ENCODE peak calls at places on chromosomes 16 and 17, in five cellular contexts. H, U, S, Q and D are unnamed samples.

GRCh38 chr17:32625971-32626370 is 139.2 kb downstream of the CDK5R1 start:
- DNase-seq in H (no peak), U (peak; percentile 36), S (no peak), Q (no peak), D (no peak)

GRCh38 chr17:31241116-31241515 is 55.9 kb downstream of the OMG start:
- DNase-seq in H (no peak), U (no peak), S (no peak), Q (no peak), D (no peak)

GRCh38 chr17:3557768-3558583 is at the start of gene TRPV3:
- DNase-seq in H (peak; percentile 39), U (no peak), S (no peak), Q (no peak), D (no peak)

GRCh38 chr16:89466920-89467319 is 23.4 kb downstream of the ANKRD11 start:
- DNase-seq in H (no peak), U (no peak), S (no peak), Q (no peak), D (no peak)

GRCh38 chr17:41689497-41690299 is 1.0 kb downstream of the EIF1 start:
- DNase-seq in H (no peak), U (peak; percentile 31), S (peak; percentile 74), Q (peak; percentile 77), D (peak; percentile 72)

GRCh38 chr17:61009619-61010018 is 332.0 kb downstream of the BCAS3 start:
- DNase-seq in H (no peak), U (peak; percentile 7), S (no peak), Q (peak; percentile 16), D (no peak)

GRCh38 chr17:56949595-56949994 is 11.3 kb downstream of the COIL start:
- DNase-seq in H (no peak), U (no peak), S (no peak), Q (no peak), D (no peak)

GRCh38 chr16:70759666-70760065 is 41.3 kb downstream of the VAC14 start:
- DNase-seq in H (no peak), U (no peak), S (no peak), Q (no peak), D (no peak)

GRCh38 chr16:23901178-23902131 is 65.7 kb downstream of the PRKCB start:
- DNase-seq in H (no peak), U (no peak), S (peak; percentile 43), Q (no peak), D (peak; percentile 33)

GRCh38 chr17:80125656-80126448 is 21.1 kb downstream of the EIF4A3 start:
- DNase-seq in H (no peak), U (no peak), S (no peak), Q (no peak), D (no peak)

GRCh38 chr16:74990832-74991231 is 5.9 kb upstream of the WDR59 start:
- DNase-seq in H (no peak), U (no peak), S (no peak), Q (no peak), D (no peak)

GRCh38 chr17:67746704-67747571 is 29.2 kb downstream of the NOL11 start:
- DNase-seq in H (no peak), U (no peak), S (peak; percentile 22), Q (no peak), D (no peak)

GRCh38 chr17:1577186-1577585 is 14.6 kb upstream of the PITPNA start:
- DNase-seq in H (no peak), U (peak; percentile 41), S (peak; percentile 77), Q (peak; percentile 96), D (no peak)

GRCh38 chr17:8740486-8740885 is 4.2 kb downstream of the CCDC42 start:
- DNase-seq in H (no peak), U (no peak), S (no peak), Q (no peak), D (peak; percentile 36)

GRCh38 chr17:59521465-59522126 is 43.8 kb upstream of the DHX40 start:
- DNase-seq in H (no peak), U (peak; percentile 63), S (peak; percentile 54), Q (peak; percentile 76), D (peak; percentile 73)

GRCh38 chr16:87897563-87898505 is 28.5 kb upstream of the SLC7A5 start:
- DNase-seq in H (no peak), U (peak; percentile 58), S (no peak), Q (no peak), D (no peak)

GRCh38 chr17:65545708-65546523 is 15.5 kb downstream of the AXIN2 start:
- DNase-seq in H (no peak), U (no peak), S (no peak), Q (no peak), D (peak; percentile 96)

GRCh38 chr16:77780378-77780837 is 8.0 kb upstream of the VAT1L start:
- DNase-seq in H (peak; percentile 79), U (no peak), S (no peak), Q (peak; percentile 96), D (no peak)

GRCh38 chr17:44038604-44039007 is 23.8 kb upstream of the TMEM101 start:
- DNase-seq in H (no peak), U (peak; percentile 45), S (no peak), Q (no peak), D (no peak)

GRCh38 chr17:50272711-50273653 is 1.3 kb upstream of the TMEM92 start:
- DNase-seq in H (no peak), U (peak; percentile 68), S (peak; percentile 38), Q (peak; percentile 70), D (peak; percentile 87)

GRCh38 chr16:48503779-48504178 is 106.2 kb downstream of the N4BP1 start:
- DNase-seq in H (no peak), U (no peak), S (no peak), Q (no peak), D (no peak)

GRCh38 chr17:5237541-5238016 is 2.9 kb upstream of the SCIMP start:
- DNase-seq in H (no peak), U (no peak), S (peak; percentile 31), Q (peak; percentile 46), D (peak; percentile 77)

GRCh38 chr16:57446530-57447141 is 549 bp downstream of the CIAPIN1 start:
- DNase-seq in H (no peak), U (peak; percentile 58), S (peak; percentile 15), Q (peak; percentile 68), D (no peak)

GRCh38 chr17:38564869-38565268 is 40.9 kb downstream of the SRCIN1 start:
- DNase-seq in H (no peak), U (no peak), S (no peak), Q (no peak), D (peak; percentile 58)

GRCh38 chr16:1990336-1991134 is 765 bp downstream of the SYNGR3 start:
- DNase-seq in H (no peak), U (peak; percentile 77), S (no peak), Q (no peak), D (peak; percentile 86)

GRCh38 chr16:10745856-10746255 is 2.2 kb downstream of the NUBP1 start:
- DNase-seq in H (no peak), U (no peak), S (no peak), Q (peak; percentile 29), D (no peak)

GRCh38 chr16:50945136-50945535 is 203.2 kb downstream of the CYLD start:
- DNase-seq in H (no peak), U (no peak), S (no peak), Q (no peak), D (no peak)

GRCh38 chr17:35953720-35954119 is 10.2 kb upstream of the LYZL6 start:
- DNase-seq in H (no peak), U (no peak), S (no peak), Q (no peak), D (peak; percentile 24)

GRCh38 chr16:4064950-4065352 is 51.3 kb downstream of the ADCY9 start:
- DNase-seq in H (no peak), U (no peak), S (peak; percentile 42), Q (no peak), D (no peak)

GRCh38 chr16:69073181-69073669 is 32.2 kb upstream of the HAS3 start:
- DNase-seq in H (peak; percentile 91), U (no peak), S (no peak), Q (peak; percentile 85), D (no peak)

GRCh38 chr17:8186787-8187516 is 3.0 kb downstream of the BORCS6 start:
- DNase-seq in H (peak; percentile 72), U (peak; percentile 90), S (peak; percentile 74), Q (peak; percentile 96), D (peak; percentile 95)

GRCh38 chr16:30351586-30352419 is 3.3 kb downstream of the CD2BP2 start:
- DNase-seq in H (no peak), U (peak; percentile 81), S (no peak), Q (no peak), D (no peak)

GRCh38 chr17:63437287-63438091 is 8.6 kb downstream of the CYB561 start:
- DNase-seq in H (no peak), U (no peak), S (no peak), Q (no peak), D (no peak)

GRCh38 chr16:84044108-84044488 is 1.5 kb upstream of the SLC38A8 start:
- DNase-seq in H (no peak), U (no peak), S (peak; percentile 26), Q (peak; percentile 38), D (peak; percentile 52)

GRCh38 chr17:45775576-45776011 is 8.5 kb upstream of the CRHR1 start:
- DNase-seq in H (no peak), U (peak; percentile 78), S (no peak), Q (no peak), D (no peak)